ENCODE peak calls at places on chromosomes 13 and 19, in six cellular contexts. H is iPS DF 19.7, D is psoas muscle, N is aorta, L is left cardiac atrium, E is tibial artery. X is an unnamed sample.
A peak's percentile ranks its signal among the peaks of the same experiment; 100 is the strongest.

GRCh38 chr19:12247644-12248222 is 47.0 kb downstream of the ZNF44 start:
- DNase-seq in L (no peak), H (no peak), D (no peak), E (no peak), N (no peak), X (no peak)

GRCh38 chr13:95403349-95404140 is 102.3 kb upstream of the ABCC4 start:
- DNase-seq in D (no peak), H (peak; percentile 48), E (no peak), N (no peak), L (no peak), X (peak; percentile 55)

GRCh38 chr13:22080832-22081231 is 410.0 kb downstream of the FGF9 start:
- DNase-seq in E (no peak), H (no peak), D (no peak), L (no peak), N (no peak), X (no peak)

GRCh38 chr13:110509478-110509926 is 52.0 kb downstream of the RAB20 start:
- DNase-seq in D (no peak), N (no peak), L (no peak), E (no peak), H (no peak), X (no peak)

GRCh38 chr19:39236527-39236926 is 8.3 kb downstream of the IFNL3 start:
- DNase-seq in N (no peak), E (no peak), H (no peak), L (no peak), D (no peak), X (no peak)

GRCh38 chr19:55687281-55688172 is 12.5 kb downstream of the EPN1 start:
- DNase-seq in N (peak; percentile 40), D (no peak), L (peak; percentile 25), E (no peak), H (no peak), X (no peak)

GRCh38 chr19:33086955-33087354 is 6.0 kb downstream of the GPATCH1 start:
- DNase-seq in L (no peak), H (no peak), D (no peak), N (no peak), E (no peak), X (no peak)

GRCh38 chr13:43848250-43848649 is 31.3 kb downstream of the CCDC122 start:
- DNase-seq in L (no peak), D (no peak), E (no peak), H (no peak), N (no peak), X (no peak)

GRCh38 chr13:37616131-37616530 is 17.6 kb upstream of the POSTN start:
- DNase-seq in L (no peak), H (no peak), N (no peak), D (no peak), E (no peak), X (no peak)

GRCh38 chr13:32284927-32285632 is 30.1 kb downstream of the ZAR1L start:
- DNase-seq in E (no peak), H (no peak), N (no peak), D (no peak), L (peak; percentile 34), X (no peak)

GRCh38 chr13:95552539-95553270 is at the start of gene CLDN10:
- DNase-seq in E (no peak), H (no peak), L (no peak), N (no peak), D (peak; percentile 14), X (peak; percentile 50)

GRCh38 chr19:46608581-46609345 is 7.6 kb downstream of the CALM3 start:
- DNase-seq in N (peak; percentile 47), D (no peak), H (no peak), E (no peak), L (peak; percentile 20), X (no peak)

GRCh38 chr19:459724-460511 is 915 bp downstream of the SHC2 start:
- DNase-seq in D (peak; percentile 66), E (no peak), N (no peak), L (peak; percentile 68), H (no peak), X (no peak)

GRCh38 chr13:38979891-38980627 is 10.6 kb downstream of the STOML3 start:
- DNase-seq in L (peak; percentile 48), E (no peak), N (no peak), H (no peak), D (peak; percentile 23), X (no peak)

GRCh38 chr13:61146571-61146970 is 269.1 kb downstream of the PCDH20 start:
- DNase-seq in L (no peak), E (no peak), N (no peak), D (no peak), H (no peak), X (no peak)

GRCh38 chr19:1377176-1377964 is 6.3 kb upstream of the NDUFS7 start:
- DNase-seq in D (no peak), H (no peak), E (no peak), N (no peak), L (no peak), X (no peak)

GRCh38 chr13:51688937-51689336 is 104.7 kb downstream of the WDFY2 start:
- DNase-seq in L (no peak), N (no peak), D (no peak), H (no peak), E (no peak), X (no peak)

GRCh38 chr13:25717798-25718197 is 334.0 kb downstream of the SHISA2 start:
- DNase-seq in N (no peak), D (no peak), L (no peak), E (no peak), H (no peak), X (no peak)

GRCh38 chr19:10009269-10009665 is 1.0 kb downstream of the COL5A3 start:
- DNase-seq in H (no peak), N (peak; percentile 68), E (peak; percentile 49), L (peak; percentile 79), D (peak; percentile 82), X (peak; percentile 29)

GRCh38 chr13:24033527-24034302 is 126.8 kb upstream of the SPATA13 start:
- DNase-seq in N (no peak), L (no peak), D (no peak), H (no peak), E (no peak), X (no peak)

GRCh38 chr13:47112205-47112896 is 215.5 kb upstream of the HTR2A start:
- DNase-seq in H (peak; percentile 73), E (no peak), D (no peak), L (no peak), N (no peak), X (peak; percentile 52)

GRCh38 chr19:13665125-13665903 is 99.0 kb upstream of the MRI1 start:
- DNase-seq in H (no peak), L (no peak), E (no peak), D (no peak), N (no peak), X (no peak)

X was measured in iPS DF 6.9.